ENCODE peak calls at places on chromosomes 4 and X, in six cellular contexts. N is BJ, S is naive B cell, Q is lung microvascular endothelial cell, B is HT1080, K is brain microvascular endothelial cell. R is an unnamed sample.

GRCh38 chr4:135804785-135805184 is 1603.2 kb upstream of the PABPC4L start:
- DNase-seq in Q (no peak), N (no peak), K (no peak), S (no peak), B (no peak), R (no peak)

GRCh38 chr4:120857312-120857711 is 65.2 kb downstream of the PRDM5 start:
- DNase-seq in S (no peak), N (no peak), B (no peak), Q (no peak), K (no peak), R (no peak)

GRCh38 chrX:119736206-119736764 is 22.1 kb upstream of the SOWAHD start:
- DNase-seq in S (no peak), K (no peak), B (no peak), Q (no peak), N (no peak), R (no peak)

GRCh38 chr4:185865901-185866328 is 53.9 kb upstream of the SORBS2 start:
- DNase-seq in S (no peak), N (no peak), K (peak), Q (no peak), B (peak), R (no peak)

GRCh38 chrX:115047181-115047580 is 29.8 kb upstream of the IL13RA2 start:
- DNase-seq in B (no peak), N (no peak), K (no peak), S (no peak), Q (no peak), R (no peak)

GRCh38 chrX:131907488-131908314 is 115.4 kb upstream of the STK26 start:
- DNase-seq in K (no peak), B (no peak), Q (no peak), N (no peak), S (no peak), R (peak)

GRCh38 chr4:129672941-129673340 is 577.0 kb downstream of the C4orf33 start:
- DNase-seq in K (no peak), S (no peak), N (no peak), B (no peak), Q (no peak), R (no peak)

GRCh38 chr4:3323071-3323481 is 30.3 kb downstream of the RGS12 start:
- DNase-seq in N (no peak), B (no peak), S (no peak), K (no peak), Q (peak), R (no peak)

GRCh38 chrX:149494844-149495565 is 10.1 kb downstream of the IDS start:
- DNase-seq in N (no peak), Q (no peak), K (no peak), S (no peak), B (no peak), R (no peak)

GRCh38 chrX:110407910-110408545 is 49.4 kb downstream of the RTL9 start:
- DNase-seq in K (peak), S (peak), N (no peak), B (peak), Q (peak), R (no peak)

R was measured in chondrocyte.